ENCODE peak calls at places on chromosome 18, in nine cellular contexts. E is prostate gland, W is adrenal gland, Z is Peyer's patch, K is A549, T is transverse colon, U is IMR-90, O is stomach, S is testis. M is an unnamed sample.

GRCh38 chr18:26497881-26498280 is 50.5 kb downstream of the KCTD1 start:
- DNase-seq in E (no peak), W (no peak), Z (no peak), K (no peak), T (no peak), U (no peak), O (no peak), S (no peak), M (no peak)

GRCh38 chr18:59562751-59563150 is 134.5 kb downstream of the CCBE1 start:
- DNase-seq in E (no peak), W (no peak), Z (no peak), K (no peak), T (no peak), U (no peak), O (no peak), S (no peak), M (no peak)

GRCh38 chr18:34929336-34929780 is 111.9 kb upstream of the MAPRE2 start:
- DNase-seq in E (no peak), W (no peak), Z (no peak), K (peak; percentile 33), T (no peak), U (peak; percentile 91), O (no peak), S (no peak), M (peak; percentile 6)

GRCh38 chr18:25038261-25038660 is 313.7 kb downstream of the ZNF521 start:
- DNase-seq in E (no peak), W (no peak), Z (no peak), K (no peak), T (no peak), U (no peak), O (no peak), S (no peak), M (no peak)

GRCh38 chr18:58091099-58091611 is 47.1 kb downstream of the NEDD4L start:
- DNase-seq in E (no peak), W (peak; percentile 52), Z (peak; percentile 85), K (no peak), T (peak; percentile 48), U (no peak), O (peak; percentile 52), S (no peak), M (peak; percentile 31)

GRCh38 chr18:51196811-51197660 is 445 bp downstream of the MEX3C start:
- DNase-seq in E (peak; percentile 44), W (peak; percentile 70), Z (peak; percentile 70), K (no peak), T (peak; percentile 64), U (peak; percentile 51), O (peak; percentile 61), S (peak; percentile 34), M (no peak)

GRCh38 chr18:45290364-45290763 is 324.9 kb upstream of the SLC14A2 start:
- DNase-seq in E (no peak), W (no peak), Z (no peak), K (no peak), T (no peak), U (no peak), O (no peak), S (no peak), M (no peak)

GRCh38 chr18:61738042-61738441 is 154.8 kb downstream of the RNF152 start:
- DNase-seq in E (no peak), W (peak; percentile 16), Z (no peak), K (no peak), T (no peak), U (no peak), O (no peak), S (peak; percentile 37), M (no peak)

GRCh38 chr18:79629606-79630005 is 50.0 kb upstream of the CTDP1 start:
- DNase-seq in E (no peak), W (no peak), Z (no peak), K (no peak), T (no peak), U (no peak), O (peak; percentile 16), S (no peak), M (no peak)

GRCh38 chr18:72652990-72653593 is 109.0 kb upstream of the CBLN2 start:
- DNase-seq in E (no peak), W (no peak), Z (peak; percentile 48), K (peak; percentile 4), T (peak; percentile 30), U (no peak), O (no peak), S (peak; percentile 85), M (no peak)

GRCh38 chr18:63137999-63138448 is 181.5 kb downstream of the BCL2 start:
- DNase-seq in E (no peak), W (no peak), Z (peak; percentile 86), K (no peak), T (no peak), U (no peak), O (no peak), S (no peak), M (no peak)

GRCh38 chr18:2274613-2275012 is 296.7 kb downstream of the METTL4 start:
- DNase-seq in E (no peak), W (no peak), Z (no peak), K (no peak), T (no peak), U (no peak), O (no peak), S (no peak), M (no peak)

GRCh38 chr18:26547302-26548143 is 830 bp downstream of the KCTD1 start:
- DNase-seq in E (peak; percentile 84), W (peak; percentile 60), Z (peak; percentile 73), K (peak; percentile 44), T (peak; percentile 60), U (peak; percentile 84), O (peak; percentile 54), S (peak; percentile 79), M (no peak)

GRCh38 chr18:10563886-10564285 is 38.1 kb downstream of the NAPG start:
- DNase-seq in E (peak; percentile 73), W (peak; percentile 83), Z (no peak), K (no peak), T (no peak), U (no peak), O (no peak), S (no peak), M (no peak)

GRCh38 chr18:7457276-7457675 is 109.8 kb upstream of the PTPRM start:
- DNase-seq in E (no peak), W (no peak), Z (no peak), K (no peak), T (no peak), U (no peak), O (no peak), S (no peak), M (no peak)

GRCh38 chr18:59748628-59749360 is 51.6 kb upstream of the CCBE1 start:
- DNase-seq in E (no peak), W (no peak), Z (no peak), K (no peak), T (no peak), U (peak; percentile 93), O (no peak), S (no peak), M (no peak)

GRCh38 chr18:79544386-79544963 is 135.1 kb upstream of the CTDP1 start:
- DNase-seq in E (no peak), W (no peak), Z (peak; percentile 35), K (no peak), T (no peak), U (no peak), O (peak; percentile 21), S (no peak), M (no peak)

GRCh38 chr18:57585421-57585820 is 1.1 kb downstream of the FECH start:
- DNase-seq in E (no peak), W (no peak), Z (no peak), K (no peak), T (no peak), U (peak; percentile 40), O (no peak), S (no peak), M (no peak)

GRCh38 chr18:10131036-10131774 is 217.4 kb downstream of the VAPA start:
- DNase-seq in E (no peak), W (no peak), Z (no peak), K (no peak), T (no peak), U (no peak), O (no peak), S (no peak), M (no peak)

GRCh38 chr18:32730620-32731021 is 42.2 kb downstream of the KLHL14 start:
- DNase-seq in E (no peak), W (no peak), Z (no peak), K (no peak), T (no peak), U (no peak), O (no peak), S (no peak), M (no peak)

GRCh38 chr18:13216092-13216582 is 2.4 kb upstream of the LDLRAD4 start:
- DNase-seq in E (peak; percentile 81), W (peak; percentile 73), Z (peak; percentile 91), K (peak; percentile 56), T (peak; percentile 90), U (peak; percentile 47), O (peak; percentile 81), S (peak; percentile 81), M (peak; percentile 51)
- TF ChIP-seq POLR2A in E (no peak), W (no peak), Z (no peak), K (no peak), T (peak; percentile 28), U (no peak), O (no peak), S (no peak), M (no peak)

DNA sequence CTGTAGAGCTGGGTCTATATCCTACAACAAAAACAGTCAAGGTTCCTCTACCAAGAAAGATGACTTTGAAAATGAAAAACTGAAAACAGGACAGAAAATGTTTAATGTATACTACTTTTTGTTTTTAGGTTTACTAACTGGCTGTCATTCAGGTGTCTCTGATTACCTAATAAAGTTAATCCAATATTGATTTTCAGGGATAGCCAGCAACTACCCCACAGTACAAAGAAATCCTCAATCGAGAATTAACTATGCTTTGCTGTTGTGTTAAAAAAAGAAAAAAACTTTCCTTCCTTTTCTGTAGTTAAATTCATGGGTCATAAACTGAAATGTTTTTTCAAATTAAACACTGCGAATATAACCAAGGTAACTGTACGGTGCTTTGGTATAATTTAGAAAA is 45.8 kb downstream of the TTR start:
- DNase-seq in E (no peak), W (no peak), Z (no peak), K (no peak), T (no peak), U (no peak), O (no peak), S (no peak), M (no peak)
- TF ChIP-seq POLR2A in E (no peak), W (no peak), Z (no peak), K (no peak), T (no peak), U (no peak), O (no peak), S (no peak), M (no peak)

DNA sequence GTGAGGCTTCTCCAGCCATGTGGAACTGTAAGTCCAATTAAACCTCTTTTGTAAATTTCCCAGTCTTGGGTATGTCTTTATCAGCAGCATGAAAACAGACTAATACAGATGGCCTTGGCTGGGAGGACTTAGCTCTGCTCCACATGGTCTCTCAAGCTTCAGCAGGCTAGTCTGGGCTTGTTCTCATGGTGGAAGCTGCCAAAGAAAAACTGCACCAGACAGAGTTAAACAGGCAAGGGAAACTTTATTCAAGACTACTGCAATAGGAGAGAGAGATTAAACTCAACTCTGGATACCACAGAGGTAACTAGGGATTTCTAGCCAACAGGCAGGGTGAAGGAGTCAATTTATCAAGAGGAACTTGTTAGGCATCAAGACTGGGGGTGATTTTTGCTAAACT is 142.1 kb downstream of the CABLES1 start:
- DNase-seq in E (no peak), W (no peak), Z (no peak), K (no peak), T (no peak), U (no peak), O (no peak), S (no peak), M (no peak)
- TF ChIP-seq POLR2A in E (no peak), W (no peak), Z (no peak), K (no peak), T (no peak), U (no peak), O (no peak), S (no peak), M (no peak)

GRCh38 chr18:76491801-76492668 is 3.0 kb downstream of the ZNF516 start:
- DNase-seq in E (peak; percentile 27), W (peak; percentile 53), Z (peak; percentile 64), K (peak; percentile 26), T (peak; percentile 53), U (peak; percentile 27), O (peak; percentile 43), S (peak; percentile 68), M (no peak)
- TF ChIP-seq POLR2A in E (no peak), W (peak; percentile 51), Z (no peak), K (no peak), T (peak; percentile 16), U (peak; percentile 43), O (no peak), S (no peak), M (no peak)

M was measured in H54.